ENCODE peak calls at places on chromosome 9, in nine cellular contexts. E is BJ, P is right lobe of liver, R is pancreas, M is colonic mucosa, T is fibroblast of pulmonary artery, A is body of pancreas, O is DND-41, X is Calu3. V is an unnamed sample.

GRCh38 chr9:98993570-98993945 is 49.9 kb downstream of the COL15A1 start:
- DNase-seq in T (no peak), E (no peak), A (peak), R (no peak), P (no peak), O (no peak), M (peak), X (peak), V (peak)

GRCh38 chr9:26245072-26245471 is 566.8 kb upstream of the TUSC1 start:
- DNase-seq in X (no peak), R (no peak), P (no peak), M (no peak), O (no peak), T (no peak), A (no peak), E (no peak), V (no peak)

GRCh38 chr9:122005597-122005996 is 87.5 kb downstream of the TTLL11 start:
- DNase-seq in O (no peak), P (no peak), M (peak), T (peak), A (no peak), X (peak), R (no peak), E (no peak), V (peak)

GRCh38 chr9:89361816-89362646 is 43.7 kb downstream of the SECISBP2 start:
- DNase-seq in M (no peak), O (no peak), P (peak), E (no peak), A (no peak), T (no peak), R (no peak), X (no peak), V (no peak)

GRCh38 chr9:6054280-6055099 is 39.1 kb upstream of the RANBP6 start:
- DNase-seq in A (peak), P (peak), E (peak), R (peak), M (peak), O (peak), T (peak), X (peak), V (no peak)

GRCh38 chr9:70826562-70826961 is 294.9 kb downstream of the TRPM3 start:
- DNase-seq in M (no peak), T (no peak), O (no peak), R (no peak), P (no peak), E (no peak), X (no peak), A (no peak), V (no peak)

GRCh38 chr9:123370526-123371227 is 14.7 kb downstream of the CRB2 start:
- DNase-seq in X (no peak), E (no peak), P (no peak), A (no peak), M (no peak), O (no peak), R (no peak), T (no peak), V (no peak)

GRCh38 chr9:82593436-82593835 is 469.5 kb downstream of the RASEF start:
- DNase-seq in T (no peak), A (no peak), P (no peak), E (no peak), X (no peak), O (no peak), R (no peak), M (no peak), V (no peak)

GRCh38 chr9:88680041-88680440 is 145.1 kb downstream of the NXNL2 start:
- DNase-seq in E (no peak), T (peak), M (no peak), A (no peak), O (no peak), P (no peak), X (no peak), R (no peak), V (no peak)

GRCh38 chr9:87007711-87008360 is 60.5 kb upstream of the GAS1 start:
- DNase-seq in E (peak), P (no peak), X (no peak), O (no peak), T (peak), M (no peak), R (no peak), A (no peak), V (no peak)

GRCh38 chr9:69202556-69202955 is 28.5 kb downstream of the TJP2 start:
- DNase-seq in P (no peak), A (no peak), T (no peak), M (no peak), E (no peak), R (no peak), O (no peak), X (no peak), V (no peak)

GRCh38 chr9:113589407-113589806 is 125.9 kb downstream of the RGS3 start:
- DNase-seq in E (no peak), X (no peak), O (no peak), P (peak), T (no peak), M (no peak), R (no peak), A (peak), V (no peak)

GRCh38 chr9:35001803-35002502 is 12.4 kb downstream of the DNAJB5 start:
- DNase-seq in E (no peak), P (no peak), A (no peak), X (no peak), M (no peak), T (peak), O (no peak), R (no peak), V (no peak)

GRCh38 chr9:116149844-116150243 is 3.7 kb upstream of the PAPPA start:
- DNase-seq in O (no peak), R (peak), E (no peak), P (no peak), A (peak), M (peak), X (peak), T (peak), V (no peak)

GRCh38 chr9:20732118-20732517 is 48.1 kb downstream of the FOCAD start:
- DNase-seq in A (no peak), R (no peak), O (no peak), P (no peak), T (peak), X (no peak), E (no peak), M (no peak), V (no peak)

GRCh38 chr9:98378206-98379193 is 123.1 kb upstream of the TBC1D2 start:
- DNase-seq in O (no peak), T (peak), E (no peak), P (no peak), X (no peak), A (no peak), R (no peak), M (no peak), V (no peak)

GRCh38 chr9:2193565-2193964 is 178.4 kb downstream of the SMARCA2 start:
- DNase-seq in A (no peak), E (no peak), R (no peak), O (no peak), P (no peak), M (no peak), T (no peak), X (no peak), V (no peak)

GRCh38 chr9:124810513-124811355 is 33.8 kb downstream of the OLFML2A start:
- DNase-seq in R (no peak), O (no peak), T (peak), M (no peak), E (no peak), P (no peak), X (peak), A (peak), V (no peak)

GRCh38 chr9:78278177-78278777 is 18.6 kb upstream of the PSAT1 start:
- DNase-seq in A (no peak), P (no peak), O (no peak), T (peak), E (peak), R (no peak), M (no peak), X (no peak), V (no peak)

GRCh38 chr9:137314561-137315560 is 12.8 kb upstream of the NRARP start:
- DNase-seq in O (no peak), X (no peak), M (no peak), R (peak), T (no peak), A (peak), P (no peak), E (no peak), V (peak)

GRCh38 chr9:121326130-121326838 is 43.8 kb downstream of the STOM start:
- DNase-seq in A (peak), R (no peak), T (peak), M (peak), O (no peak), E (peak), X (no peak), P (peak), V (no peak)

GRCh38 chr9:34554211-34555001 is 31.6 kb upstream of the ENHO start:
- DNase-seq in A (no peak), E (no peak), O (peak), M (no peak), X (no peak), R (no peak), P (no peak), T (no peak), V (no peak)

GRCh38 chr9:137286980-137287383 is 9.5 kb downstream of the TOR4A start:
- DNase-seq in R (peak), E (no peak), X (peak), P (no peak), T (peak), A (peak), M (peak), O (peak), V (no peak)

GRCh38 chr9:37730840-37731239 is 22.8 kb upstream of the TRMT10B start:
- DNase-seq in A (no peak), X (no peak), P (no peak), T (no peak), R (no peak), E (no peak), O (no peak), M (no peak), V (no peak)

GRCh38 chr9:91239367-91240111 is 122.2 kb downstream of the AUH start:
- DNase-seq in E (no peak), A (no peak), X (no peak), P (no peak), T (no peak), R (no peak), O (no peak), M (no peak), V (no peak)

GRCh38 chr9:92151691-92152393 is 36.6 kb upstream of the SPTLC1 start:
- DNase-seq in E (no peak), X (no peak), P (no peak), T (peak), O (no peak), A (peak), R (peak), M (no peak), V (no peak)

GRCh38 chr9:116499986-116500871 is 186.9 kb upstream of the TRIM32 start:
- DNase-seq in E (peak), M (no peak), R (no peak), T (peak), P (no peak), A (no peak), X (no peak), O (no peak), V (no peak)

DNA sequence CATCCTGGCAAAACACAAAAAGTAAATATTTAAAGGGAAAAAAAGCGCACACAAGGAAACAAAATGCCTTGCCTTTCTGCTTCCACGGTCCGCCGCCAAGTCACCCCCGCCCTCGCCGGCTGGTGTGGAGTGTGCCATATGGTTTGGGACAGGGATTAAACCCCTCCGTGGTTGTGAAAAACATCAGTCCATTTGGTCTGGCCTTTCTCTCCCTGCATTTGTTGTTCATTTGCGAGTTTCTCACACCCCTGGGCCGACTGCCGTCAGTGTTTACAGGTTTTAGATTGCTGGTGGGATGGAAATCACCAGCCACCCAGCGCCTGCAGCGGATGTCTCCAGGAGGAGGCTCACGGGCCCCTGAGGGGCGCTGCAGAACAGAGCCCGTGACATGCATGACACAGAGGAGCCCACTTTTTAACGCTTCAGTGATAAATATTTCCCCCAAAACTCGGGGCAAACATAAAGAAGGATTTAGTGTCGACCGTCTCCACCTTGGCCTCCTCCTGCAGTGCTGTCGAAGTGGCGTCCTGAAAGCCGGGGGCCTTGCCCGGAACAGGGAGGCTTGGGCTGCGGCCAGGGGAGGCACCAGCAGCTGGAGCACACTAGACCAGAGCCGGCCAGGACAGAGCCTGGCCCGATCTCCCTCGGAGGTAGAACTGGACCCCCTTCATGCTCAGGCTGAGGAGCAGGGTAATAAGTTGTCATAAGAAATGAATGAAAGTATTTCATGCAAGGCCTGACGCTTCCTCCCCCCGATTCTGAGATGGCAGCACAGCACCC is 161.4 kb downstream of the HSD17B3 start:
- DNase-seq in X (no peak), R (no peak), P (no peak), E (no peak), O (no peak), A (no peak), T (no peak), M (peak), V (no peak)
- TF ChIP-seq CTCF in X (no peak), R (no peak), P (no peak), E (no peak), O (no peak), A (no peak), T (no peak), M (no peak), V (no peak)

GRCh38 chr9:131673068-131673467 is 66.8 kb downstream of the RAPGEF1 start:
- DNase-seq in A (no peak), E (no peak), X (no peak), T (no peak), P (peak), R (no peak), M (no peak), O (no peak), V (no peak)

GRCh38 chr9:131670247-131670681 is 69.6 kb downstream of the RAPGEF1 start:
- DNase-seq in M (no peak), E (no peak), X (no peak), O (no peak), P (peak), A (no peak), R (no peak), T (no peak), V (no peak)

GRCh38 chr9:131672451-131672850 is 67.4 kb downstream of the RAPGEF1 start:
- DNase-seq in M (no peak), A (no peak), T (no peak), R (no peak), X (no peak), O (no peak), P (peak), E (no peak), V (no peak)

GRCh38 chr9:131669234-131670172 is 70.4 kb downstream of the RAPGEF1 start:
- DNase-seq in O (no peak), E (no peak), A (no peak), P (peak), T (no peak), X (no peak), R (no peak), M (no peak), V (no peak)

DNA sequence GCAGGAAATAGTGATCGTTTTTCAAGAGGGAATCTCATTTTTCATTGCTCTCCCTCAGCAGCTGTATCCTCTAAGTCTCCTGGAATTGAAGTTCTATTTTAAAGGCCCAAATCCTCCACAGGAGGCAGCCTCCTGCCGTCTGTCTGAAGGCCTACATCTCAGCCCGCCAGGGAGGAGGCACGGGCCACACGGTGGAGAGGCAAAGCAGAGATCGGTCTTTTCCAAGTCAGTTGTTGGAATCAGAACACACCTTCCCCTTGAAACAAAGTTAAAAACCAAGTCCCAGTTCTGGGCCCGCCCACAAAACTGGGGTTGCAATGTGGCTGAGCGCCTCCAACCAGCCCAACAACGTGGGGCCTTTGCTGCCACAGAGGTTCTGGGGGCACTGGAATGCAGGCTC is 68.7 kb downstream of the RAPGEF1 start:
- DNase-seq in R (no peak), T (no peak), M (no peak), A (no peak), X (no peak), P (peak), O (no peak), E (no peak), V (no peak)
- TF ChIP-seq CTCF in R (no peak), T (no peak), M (no peak), A (no peak), X (no peak), P (no peak), O (no peak), E (no peak), V (no peak)

DNA sequence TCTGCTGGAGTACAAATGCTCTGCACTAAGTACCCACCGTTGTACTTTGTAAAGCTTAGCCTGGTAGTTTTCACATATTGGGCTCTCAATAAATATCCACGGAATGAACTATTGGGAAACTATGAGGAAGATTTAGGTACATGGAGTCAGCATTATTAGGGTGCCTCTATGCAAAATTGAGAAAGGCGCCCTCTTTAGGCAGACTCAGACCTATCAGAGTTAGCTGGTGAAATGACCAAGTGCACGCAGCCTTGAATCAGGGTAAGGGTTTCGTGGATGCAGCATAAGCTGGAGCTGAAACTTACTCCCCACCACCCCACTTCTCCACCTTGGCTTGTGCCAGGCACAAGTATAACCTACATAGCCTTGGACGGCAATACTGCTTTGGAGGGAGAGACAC is 1178.8 kb upstream of the DMAC1 start:
- DNase-seq in O (no peak), T (no peak), X (no peak), R (no peak), M (no peak), E (no peak), A (no peak), P (no peak), V (no peak)
- TF ChIP-seq CTCF in O (peak), T (no peak), X (no peak), R (no peak), M (no peak), E (no peak), A (no peak), P (no peak), V (no peak)

GRCh38 chr9:136262671-136263178 is 17.1 kb upstream of the QSOX2 start:
- DNase-seq in X (no peak), M (no peak), T (no peak), A (no peak), R (peak), E (no peak), P (no peak), O (no peak), V (no peak)

GRCh38 chr9:136261686-136262430 is 16.2 kb upstream of the QSOX2 start:
- DNase-seq in T (no peak), P (no peak), M (no peak), X (no peak), A (no peak), O (no peak), E (no peak), R (peak), V (no peak)

GRCh38 chr9:136265561-136266355 is 20.1 kb upstream of the QSOX2 start:
- DNase-seq in M (no peak), R (peak), P (no peak), X (no peak), O (no peak), A (no peak), T (no peak), E (no peak), V (no peak)

GRCh38 chr9:136264803-136265405 is 19.3 kb upstream of the QSOX2 start:
- DNase-seq in T (no peak), E (no peak), M (no peak), A (no peak), R (no peak), X (no peak), P (no peak), O (no peak), V (no peak)

GRCh38 chr9:136264046-136264802 is 18.6 kb upstream of the QSOX2 start:
- DNase-seq in A (no peak), E (no peak), R (peak), M (no peak), O (no peak), T (no peak), X (no peak), P (no peak), V (no peak)
- TF ChIP-seq CTCF in A (no peak), E (no peak), R (no peak), M (no peak), O (no peak), T (no peak), X (no peak), P (no peak), V (peak)

GRCh38 chr9:126117631-126118030 is 209.0 kb upstream of the MVB12B start:
- DNase-seq in E (no peak), M (no peak), P (no peak), O (no peak), T (no peak), R (no peak), X (no peak), A (no peak), V (no peak)
- TF ChIP-seq CTCF in E (no peak), M (no peak), P (no peak), O (no peak), T (no peak), R (no peak), X (no peak), A (no peak), V (no peak)

GRCh38 chr9:127627494-127627855 is 15.4 kb downstream of the STXBP1 start:
- DNase-seq in E (no peak), T (no peak), M (no peak), X (no peak), R (no peak), O (no peak), A (no peak), P (no peak), V (no peak)

GRCh38 chr9:127626752-127627493 is 14.8 kb downstream of the STXBP1 start:
- DNase-seq in P (no peak), R (no peak), X (no peak), T (no peak), E (no peak), O (no peak), A (no peak), M (no peak), V (no peak)

GRCh38 chr9:127628644-127629467 is 16.8 kb downstream of the STXBP1 start:
- DNase-seq in X (no peak), T (no peak), P (no peak), M (no peak), R (no peak), E (no peak), O (no peak), A (peak), V (no peak)

GRCh38 chr9:127633216-127633615 is 21.1 kb downstream of the STXBP1 start:
- DNase-seq in R (no peak), X (no peak), P (no peak), O (no peak), T (no peak), A (no peak), E (no peak), M (no peak), V (no peak)

GRCh38 chr9:127629468-127630081 is 17.5 kb downstream of the STXBP1 start:
- DNase-seq in P (no peak), T (no peak), E (no peak), R (no peak), O (no peak), M (no peak), X (no peak), A (no peak), V (no peak)
- TF ChIP-seq CTCF in P (no peak), T (no peak), E (peak), R (no peak), O (no peak), M (no peak), X (no peak), A (no peak), V (no peak)

GRCh38 chr9:24051587-24051986 is 225.5 kb upstream of the ELAVL2 start:
- DNase-seq in M (no peak), X (no peak), P (no peak), O (no peak), R (no peak), A (no peak), E (no peak), T (no peak), V (no peak)
- TF ChIP-seq CTCF in M (no peak), X (no peak), P (no peak), O (no peak), R (no peak), A (no peak), E (no peak), T (no peak), V (no peak)

GRCh38 chr9:135474915-135475314 is 4.7 kb upstream of the PPP1R26 start:
- DNase-seq in X (no peak), A (peak), O (no peak), T (peak), P (no peak), R (no peak), M (no peak), E (no peak), V (no peak)
- TF ChIP-seq CTCF in X (no peak), A (no peak), O (peak), T (peak), P (no peak), R (no peak), M (no peak), E (peak), V (peak)